ENCODE peak calls at places on chromosome 1, in four cellular contexts. V is heart right ventricle, R is hepatic stellate cell, Q is left ventricle myocardium inferior. B is an unnamed sample.

GRCh38 chr1:48236716-48237470 is 14.4 kb downstream of the SLC5A9 start:
- DNase-seq in R (peak; percentile 42), Q (no peak), V (no peak), B (no peak)

GRCh38 chr1:182611326-182611725 is 7.1 kb upstream of the RGS16 start:
- DNase-seq in V (no peak), R (no peak), Q (no peak), B (no peak)

GRCh38 chr1:90783181-90783580 is 66.1 kb upstream of the BARHL2 start:
- DNase-seq in Q (no peak), R (no peak), V (no peak), B (no peak)

GRCh38 chr1:22816803-22817202 is 106.2 kb downstream of the EPHB2 start:
- DNase-seq in V (no peak), Q (no peak), R (no peak), B (no peak)

GRCh38 chr1:221868894-221869293 is 127.0 kb upstream of the DUSP10 start:
- DNase-seq in R (peak; percentile 55), V (no peak), Q (no peak), B (no peak)

GRCh38 chr1:246947255-246947654 is 15.5 kb upstream of the AHCTF1 start:
- DNase-seq in V (peak; percentile 60), R (peak; percentile 14), Q (peak; percentile 47), B (peak; percentile 88)

GRCh38 chr1:209045326-209046057 is 538.0 kb upstream of the CAMK1G start:
- DNase-seq in Q (no peak), R (no peak), V (no peak), B (no peak)

GRCh38 chr1:41390171-41390570 is 28.9 kb downstream of the FOXO6 start:
- DNase-seq in Q (no peak), V (no peak), R (no peak), B (no peak)

GRCh38 chr1:161038523-161039153 is at the start of gene TSTD1:
- DNase-seq in R (no peak), V (peak; percentile 51), Q (peak; percentile 52), B (no peak)

GRCh38 chr1:65431111-65431705 is 10.7 kb downstream of the LEPR start:
- DNase-seq in R (no peak), V (no peak), Q (no peak), B (no peak)

GRCh38 chr1:231628207-231628876 is 1.8 kb downstream of the DISC1 start:
- DNase-seq in Q (no peak), V (no peak), R (no peak), B (no peak)

GRCh38 chr1:147292635-147293251 is 50.3 kb downstream of the CHD1L start:
- DNase-seq in R (peak; percentile 50), Q (no peak), V (no peak), B (no peak)

GRCh38 chr1:36835017-36835695 is 199.2 kb downstream of the GRIK3 start:
- DNase-seq in R (no peak), Q (no peak), V (no peak), B (no peak)

GRCh38 chr1:3588395-3588794 is 22.9 kb downstream of the MEGF6 start:
- DNase-seq in V (no peak), R (no peak), Q (no peak), B (no peak)

GRCh38 chr1:218323568-218324225 is 21.4 kb upstream of the TGFB2 start:
- DNase-seq in V (no peak), R (no peak), Q (no peak), B (peak; percentile 62)

GRCh38 chr1:67898033-67898726 is 64.9 kb upstream of the GNG12 start:
- DNase-seq in Q (no peak), V (no peak), R (no peak), B (no peak)

GRCh38 chr1:55287732-55288131 is 72.6 kb upstream of the USP24 start:
- DNase-seq in V (no peak), Q (no peak), R (no peak), B (no peak)

GRCh38 chr1:154784924-154785531 is 85.1 kb downstream of the KCNN3 start:
- DNase-seq in R (no peak), Q (no peak), V (peak; percentile 17), B (peak; percentile 58)

GRCh38 chr1:16614361-16615252 is 1.2 kb upstream of the NBPF1 start:
- DNase-seq in Q (no peak), R (no peak), V (no peak), B (peak; percentile 71)

GRCh38 chr1:181149326-181150000 is 61.0 kb downstream of the IER5 start:
- DNase-seq in Q (no peak), R (no peak), V (no peak), B (peak; percentile 25)

GRCh38 chr1:1053682-1054081 is 20.4 kb downstream of the RNF223 start:
- DNase-seq in Q (no peak), R (no peak), V (no peak), B (no peak)

GRCh38 chr1:203572134-203572625 is 54.5 kb upstream of the ATP2B4 start:
- DNase-seq in V (no peak), R (peak; percentile 91), Q (no peak), B (no peak)

GRCh38 chr1:36199934-36200741 is 24.1 kb upstream of the THRAP3 start:
- DNase-seq in R (no peak), V (no peak), Q (peak; percentile 30), B (no peak)

GRCh38 chr1:12426030-12426429 is 192.0 kb downstream of the DHRS3 start:
- DNase-seq in R (no peak), Q (no peak), V (no peak), B (no peak)

GRCh38 chr1:89815040-89815439 is 5.8 kb upstream of the LRRC8D start:
- DNase-seq in Q (no peak), R (no peak), V (no peak), B (no peak)

GRCh38 chr1:109249654-109250401 is 489 bp downstream of the CELSR2 start:
- DNase-seq in Q (no peak), R (peak; percentile 59), V (no peak), B (peak; percentile 52)

GRCh38 chr1:97050501-97050900 is 328.9 kb downstream of the PTBP2 start:
- DNase-seq in Q (no peak), R (no peak), V (no peak), B (no peak)

GRCh38 chr1:83500987-83501591 is 497.8 kb downstream of the TTLL7 start:
- DNase-seq in V (no peak), R (no peak), Q (no peak), B (no peak)

GRCh38 chr1:168726311-168726710 is 2.7 kb downstream of the DPT start:
- DNase-seq in Q (no peak), R (no peak), V (no peak), B (peak; percentile 67)

GRCh38 chr1:15578921-15579682 is 5.7 kb downstream of the AGMAT start:
- DNase-seq in V (no peak), R (no peak), Q (no peak), B (no peak)

GRCh38 chr1:8560611-8561544 is 243.0 kb downstream of the SLC45A1 start:
- DNase-seq in V (no peak), Q (no peak), R (peak; percentile 19), B (no peak)

GRCh38 chr1:32878183-32878582 is 7.5 kb upstream of the FNDC5 start:
- DNase-seq in Q (no peak), R (no peak), V (no peak), B (no peak)

GRCh38 chr1:246784621-246785535 is 60.7 kb downstream of the SCCPDH start:
- DNase-seq in R (peak; percentile 67), Q (no peak), V (no peak), B (no peak)

GRCh38 chr1:90114521-90115141 is 119.7 kb downstream of the ZNF326 start:
- DNase-seq in V (no peak), R (peak; percentile 6), Q (no peak), B (no peak)

GRCh38 chr1:246569248-246570238 is 3.3 kb downstream of the CNST start:
- DNase-seq in Q (no peak), V (no peak), R (no peak), B (no peak)

GRCh38 chr1:48000883-48001282 is 3.7 kb upstream of the TRABD2B start:
- DNase-seq in Q (no peak), R (no peak), V (no peak), B (no peak)

GRCh38 chr1:227779651-227780050 is 35.8 kb upstream of the PRSS38 start:
- DNase-seq in R (no peak), V (peak; percentile 1), Q (no peak), B (peak; percentile 49)

GRCh38 chr1:53511933-53512806 is 53.0 kb downstream of the DMRTB1 start:
- DNase-seq in Q (peak; percentile 46), V (peak; percentile 45), R (peak; percentile 93), B (no peak)